ENCODE peak calls at places on chromosomes 6 and 20, in eight cellular contexts. One of them, this sample, is unnamed.

GRCh38 chr20:9051508-9051907 is 17.4 kb upstream of the PLCB4 start:
- DNase-seq in foreskin fibroblast: peak
- DNase-seq in psoas muscle: no peak
- DNase-seq in fibroblast of lung: peak
- DNase-seq in Peyer's patch: no peak
- DNase-seq in HL-60: no peak
- DNase-seq in cardiac muscle cell: no peak
- DNase-seq in body of pancreas: no peak
- DNase-seq in this sample: peak

GRCh38 chr6:109170333-109170732 is 75.0 kb downstream of the CEP57L1 start:
- DNase-seq in foreskin fibroblast: no peak
- DNase-seq in psoas muscle: no peak
- DNase-seq in fibroblast of lung: no peak
- DNase-seq in Peyer's patch: no peak
- DNase-seq in HL-60: no peak
- DNase-seq in cardiac muscle cell: no peak
- DNase-seq in body of pancreas: no peak
- DNase-seq in this sample: no peak

GRCh38 chr6:30826961-30827342 is 57.4 kb upstream of the DDR1 start:
- DNase-seq in foreskin fibroblast: no peak
- DNase-seq in psoas muscle: peak
- DNase-seq in fibroblast of lung: peak
- DNase-seq in Peyer's patch: no peak
- DNase-seq in HL-60: no peak
- DNase-seq in cardiac muscle cell: no peak
- DNase-seq in body of pancreas: no peak
- DNase-seq in this sample: no peak

GRCh38 chr6:55388161-55388560 is 60.9 kb downstream of the GFRAL start:
- DNase-seq in foreskin fibroblast: no peak
- DNase-seq in psoas muscle: no peak
- DNase-seq in fibroblast of lung: no peak
- DNase-seq in Peyer's patch: no peak
- DNase-seq in HL-60: no peak
- DNase-seq in cardiac muscle cell: no peak
- DNase-seq in body of pancreas: no peak
- DNase-seq in this sample: no peak

GRCh38 chr20:58131581-58132142 is 96.8 kb downstream of the ANKRD60 start:
- DNase-seq in foreskin fibroblast: peak
- DNase-seq in psoas muscle: no peak
- DNase-seq in fibroblast of lung: peak
- DNase-seq in Peyer's patch: no peak
- DNase-seq in HL-60: no peak
- DNase-seq in cardiac muscle cell: no peak
- DNase-seq in body of pancreas: no peak
- DNase-seq in this sample: peak

GRCh38 chr6:74408844-74409243 is 712.8 kb downstream of the CD109 start:
- DNase-seq in foreskin fibroblast: peak
- DNase-seq in psoas muscle: no peak
- DNase-seq in fibroblast of lung: peak
- DNase-seq in Peyer's patch: no peak
- DNase-seq in HL-60: no peak
- DNase-seq in cardiac muscle cell: no peak
- DNase-seq in body of pancreas: no peak
- DNase-seq in this sample: no peak

GRCh38 chr6:158938811-158939254 is 61.2 kb downstream of the RSPH3 start:
- DNase-seq in foreskin fibroblast: no peak
- DNase-seq in psoas muscle: no peak
- DNase-seq in fibroblast of lung: no peak
- DNase-seq in Peyer's patch: peak
- DNase-seq in HL-60: no peak
- DNase-seq in cardiac muscle cell: no peak
- DNase-seq in body of pancreas: no peak
- DNase-seq in this sample: no peak

GRCh38 chr6:38640216-38640909 is 634 bp upstream of the BTBD9 start:
- DNase-seq in foreskin fibroblast: no peak
- DNase-seq in psoas muscle: no peak
- DNase-seq in fibroblast of lung: no peak
- DNase-seq in Peyer's patch: peak
- DNase-seq in HL-60: no peak
- DNase-seq in cardiac muscle cell: no peak
- DNase-seq in body of pancreas: peak
- DNase-seq in this sample: no peak

GRCh38 chr6:167679137-167679736 is 147.5 kb upstream of the AFDN start:
- DNase-seq in foreskin fibroblast: no peak
- DNase-seq in psoas muscle: no peak
- DNase-seq in fibroblast of lung: no peak
- DNase-seq in Peyer's patch: no peak
- DNase-seq in HL-60: no peak
- DNase-seq in cardiac muscle cell: no peak
- DNase-seq in body of pancreas: no peak
- DNase-seq in this sample: no peak

GRCh38 chr6:168631589-168631988 is 190.6 kb downstream of the SMOC2 start:
- DNase-seq in foreskin fibroblast: no peak
- DNase-seq in psoas muscle: no peak
- DNase-seq in fibroblast of lung: no peak
- DNase-seq in Peyer's patch: no peak
- DNase-seq in HL-60: no peak
- DNase-seq in cardiac muscle cell: no peak
- DNase-seq in body of pancreas: no peak
- DNase-seq in this sample: no peak

GRCh38 chr6:170035104-170035503 is 255.8 kb downstream of the DLL1 start:
- DNase-seq in foreskin fibroblast: no peak
- DNase-seq in psoas muscle: no peak
- DNase-seq in fibroblast of lung: no peak
- DNase-seq in Peyer's patch: no peak
- DNase-seq in HL-60: no peak
- DNase-seq in cardiac muscle cell: no peak
- DNase-seq in body of pancreas: no peak
- DNase-seq in this sample: no peak

GRCh38 chr20:18831830-18832229 is 18.2 kb downstream of the SCP2D1 start:
- DNase-seq in foreskin fibroblast: peak
- DNase-seq in psoas muscle: no peak
- DNase-seq in fibroblast of lung: peak
- DNase-seq in Peyer's patch: no peak
- DNase-seq in HL-60: no peak
- DNase-seq in cardiac muscle cell: no peak
- DNase-seq in body of pancreas: no peak
- DNase-seq in this sample: peak

GRCh38 chr6:7170117-7170732 is 62.5 kb downstream of the RREB1 start:
- DNase-seq in foreskin fibroblast: no peak
- DNase-seq in psoas muscle: no peak
- DNase-seq in fibroblast of lung: no peak
- DNase-seq in Peyer's patch: no peak
- DNase-seq in HL-60: no peak
- DNase-seq in cardiac muscle cell: no peak
- DNase-seq in body of pancreas: no peak
- DNase-seq in this sample: no peak

GRCh38 chr20:57526067-57526884 is 1.3 kb upstream of the CTCFL start:
- DNase-seq in foreskin fibroblast: no peak
- DNase-seq in psoas muscle: no peak
- DNase-seq in fibroblast of lung: no peak
- DNase-seq in Peyer's patch: no peak
- DNase-seq in HL-60: no peak
- DNase-seq in cardiac muscle cell: no peak
- DNase-seq in body of pancreas: no peak
- DNase-seq in this sample: no peak

GRCh38 chr20:2820084-2820895 is 4.1 kb downstream of the TMEM239 start:
- DNase-seq in foreskin fibroblast: no peak
- DNase-seq in psoas muscle: no peak
- DNase-seq in fibroblast of lung: peak
- DNase-seq in Peyer's patch: no peak
- DNase-seq in HL-60: no peak
- DNase-seq in cardiac muscle cell: no peak
- DNase-seq in body of pancreas: no peak
- DNase-seq in this sample: no peak

GRCh38 chr6:57317060-57317943 is at the start of gene PRIM2:
- DNase-seq in foreskin fibroblast: peak
- DNase-seq in psoas muscle: peak
- DNase-seq in fibroblast of lung: peak
- DNase-seq in Peyer's patch: peak
- DNase-seq in HL-60: peak
- DNase-seq in cardiac muscle cell: peak
- DNase-seq in body of pancreas: peak
- DNase-seq in this sample: no peak

GRCh38 chr20:4435210-4435609 is 286.5 kb upstream of the PRND start:
- DNase-seq in foreskin fibroblast: peak
- DNase-seq in psoas muscle: no peak
- DNase-seq in fibroblast of lung: peak
- DNase-seq in Peyer's patch: no peak
- DNase-seq in HL-60: no peak
- DNase-seq in cardiac muscle cell: no peak
- DNase-seq in body of pancreas: no peak
- DNase-seq in this sample: peak
- H3K4me3 ChIP-seq in foreskin fibroblast: no peak
- H3K4me3 ChIP-seq in psoas muscle: no peak
- H3K4me3 ChIP-seq in fibroblast of lung: no peak
- H3K4me3 ChIP-seq in Peyer's patch: no peak
- H3K4me3 ChIP-seq in HL-60: no peak
- H3K4me3 ChIP-seq in cardiac muscle cell: no peak
- H3K4me3 ChIP-seq in body of pancreas: no peak
- H3K4me3 ChIP-seq in this sample: no peak

DNA sequence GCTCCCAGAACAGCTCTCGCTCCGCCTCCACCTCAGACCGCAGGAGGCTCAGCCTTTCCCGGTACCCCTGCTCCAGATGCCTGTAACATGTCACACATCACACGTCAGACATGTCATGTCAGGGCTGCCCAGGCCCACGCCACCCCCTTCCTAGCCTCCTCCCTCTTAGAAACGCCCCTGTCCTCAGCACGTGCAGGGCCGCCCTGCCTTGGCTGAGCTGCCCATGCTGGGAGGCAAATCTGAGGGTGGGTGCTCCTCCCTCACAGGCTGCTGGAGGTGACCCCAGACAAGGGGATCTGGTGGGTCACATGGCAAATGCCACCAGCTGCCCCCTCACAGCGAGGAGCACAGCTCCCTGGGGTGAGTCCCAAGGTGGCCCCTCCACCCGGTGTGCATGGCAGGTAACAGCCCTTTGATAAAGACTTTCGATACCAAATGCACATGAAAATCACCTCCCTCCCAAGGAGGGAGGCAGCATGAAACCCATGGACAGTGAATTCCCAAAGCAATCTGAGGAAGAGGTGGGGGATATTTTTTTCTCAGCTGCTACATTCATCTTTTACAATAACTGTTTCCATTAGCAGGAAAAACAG is 84.1 kb downstream of the GINS1 start:
- DNase-seq in foreskin fibroblast: no peak
- DNase-seq in psoas muscle: no peak
- DNase-seq in fibroblast of lung: no peak
- DNase-seq in Peyer's patch: no peak
- DNase-seq in HL-60: no peak
- DNase-seq in cardiac muscle cell: no peak
- DNase-seq in body of pancreas: no peak
- DNase-seq in this sample: no peak
- TF ChIP-seq CTCF in foreskin fibroblast: no peak
- TF ChIP-seq CTCF in psoas muscle: no peak
- TF ChIP-seq CTCF in fibroblast of lung: no peak
- TF ChIP-seq CTCF in Peyer's patch: no peak
- TF ChIP-seq CTCF in HL-60: no peak
- TF ChIP-seq CTCF in cardiac muscle cell: no peak
- TF ChIP-seq CTCF in body of pancreas: no peak
- TF ChIP-seq CTCF in this sample: no peak

GRCh38 chr6:157240059-157240959 is 83.0 kb downstream of the TMEM242 start:
- DNase-seq in foreskin fibroblast: peak
- DNase-seq in psoas muscle: peak
- DNase-seq in fibroblast of lung: peak
- DNase-seq in Peyer's patch: no peak
- DNase-seq in HL-60: no peak
- DNase-seq in cardiac muscle cell: no peak
- DNase-seq in body of pancreas: no peak
- DNase-seq in this sample: peak

GRCh38 chr6:157240960-157241311 is 82.4 kb downstream of the TMEM242 start:
- DNase-seq in foreskin fibroblast: no peak
- DNase-seq in psoas muscle: no peak
- DNase-seq in fibroblast of lung: no peak
- DNase-seq in Peyer's patch: no peak
- DNase-seq in HL-60: no peak
- DNase-seq in cardiac muscle cell: no peak
- DNase-seq in body of pancreas: no peak
- DNase-seq in this sample: no peak

GRCh38 chr6:157239671-157240058 is 83.7 kb downstream of the TMEM242 start:
- DNase-seq in foreskin fibroblast: no peak
- DNase-seq in psoas muscle: no peak
- DNase-seq in fibroblast of lung: no peak
- DNase-seq in Peyer's patch: no peak
- DNase-seq in HL-60: no peak
- DNase-seq in cardiac muscle cell: no peak
- DNase-seq in body of pancreas: no peak
- DNase-seq in this sample: no peak

GRCh38 chr6:157238346-157238745 is 85.0 kb downstream of the TMEM242 start:
- DNase-seq in foreskin fibroblast: no peak
- DNase-seq in psoas muscle: no peak
- DNase-seq in fibroblast of lung: no peak
- DNase-seq in Peyer's patch: no peak
- DNase-seq in HL-60: no peak
- DNase-seq in cardiac muscle cell: no peak
- DNase-seq in body of pancreas: no peak
- DNase-seq in this sample: no peak

DNA sequence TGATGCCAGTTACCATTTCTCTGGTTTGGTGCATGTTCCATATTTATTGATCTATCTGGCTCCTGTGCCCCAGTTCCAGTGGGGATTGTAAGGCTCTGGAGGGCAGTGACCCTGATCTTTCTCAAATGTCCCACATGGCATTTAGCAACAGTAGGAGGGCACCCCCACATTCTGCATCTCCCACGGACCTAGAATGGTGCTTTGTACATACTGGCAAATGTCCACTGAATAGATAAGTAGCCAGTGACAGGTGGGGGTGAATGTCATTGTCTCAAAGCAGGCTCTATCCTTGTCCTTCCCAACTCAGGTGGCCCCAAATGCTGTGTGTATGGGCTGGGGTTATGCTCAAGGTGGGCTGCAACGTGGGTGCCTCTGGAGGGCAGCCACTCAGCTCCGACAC is 84.2 kb downstream of the TMEM242 start:
- DNase-seq in foreskin fibroblast: no peak
- DNase-seq in psoas muscle: no peak
- DNase-seq in fibroblast of lung: no peak
- DNase-seq in Peyer's patch: no peak
- DNase-seq in HL-60: no peak
- DNase-seq in cardiac muscle cell: no peak
- DNase-seq in body of pancreas: no peak
- DNase-seq in this sample: no peak
- H3K4me3 ChIP-seq in foreskin fibroblast: no peak
- H3K4me3 ChIP-seq in psoas muscle: no peak
- H3K4me3 ChIP-seq in fibroblast of lung: no peak
- H3K4me3 ChIP-seq in Peyer's patch: no peak
- H3K4me3 ChIP-seq in HL-60: no peak
- H3K4me3 ChIP-seq in cardiac muscle cell: no peak
- H3K4me3 ChIP-seq in body of pancreas: no peak
- H3K4me3 ChIP-seq in this sample: no peak

DNA sequence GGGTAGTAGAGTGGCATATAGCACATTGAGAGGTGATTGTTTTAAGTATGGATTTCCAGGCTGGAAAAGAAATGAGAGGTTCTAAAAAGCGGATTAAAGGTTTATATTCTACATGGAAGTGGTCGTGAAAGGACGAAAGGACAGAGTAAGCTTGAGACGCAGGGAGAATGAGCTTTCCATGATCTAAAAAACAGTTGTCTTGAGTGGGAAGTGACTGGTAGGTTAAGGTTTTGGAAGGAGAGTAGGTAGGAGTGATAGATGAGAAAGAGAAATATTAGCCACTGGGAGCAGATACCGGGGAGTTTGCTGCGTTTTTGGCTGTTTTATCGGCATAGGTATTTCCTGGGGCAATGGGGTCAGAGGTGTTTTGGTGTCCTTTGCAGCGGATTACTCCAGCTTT is 750.6 kb upstream of the ADGRB3 start:
- DNase-seq in foreskin fibroblast: no peak
- DNase-seq in psoas muscle: no peak
- DNase-seq in fibroblast of lung: no peak
- DNase-seq in Peyer's patch: no peak
- DNase-seq in HL-60: no peak
- DNase-seq in cardiac muscle cell: no peak
- DNase-seq in body of pancreas: no peak
- DNase-seq in this sample: no peak
- TF ChIP-seq CTCF in foreskin fibroblast: no peak
- TF ChIP-seq CTCF in psoas muscle: no peak
- TF ChIP-seq CTCF in fibroblast of lung: no peak
- TF ChIP-seq CTCF in Peyer's patch: no peak
- TF ChIP-seq CTCF in HL-60: no peak
- TF ChIP-seq CTCF in cardiac muscle cell: no peak
- TF ChIP-seq CTCF in body of pancreas: no peak
- TF ChIP-seq CTCF in this sample: no peak

This sample was measured in AG09309.